ENCODE peak calls at places on chromosomes 2 and 18, in ten cellular contexts. One of them, this sample, is unnamed.

GRCh38 chr18:55401275-55401620 is 186.7 kb downstream of the TCF4 start:
- DNase-seq in psoas muscle: no peak
- DNase-seq in WERI-Rb-1: no peak
- DNase-seq in heart right ventricle: no peak
- DNase-seq in pancreas: no peak
- DNase-seq in Peyer's patch: no peak
- DNase-seq in dorsolateral prefrontal cortex: no peak
- DNase-seq in neural progenitor cell: no peak
- DNase-seq in right lobe of liver: no peak
- DNase-seq in heart left ventricle: no peak
- DNase-seq in this sample: no peak

GRCh38 chr2:21362101-21362500 is 238.3 kb downstream of the TDRD15 start:
- DNase-seq in psoas muscle: no peak
- DNase-seq in WERI-Rb-1: no peak
- DNase-seq in heart right ventricle: no peak
- DNase-seq in pancreas: no peak
- DNase-seq in Peyer's patch: no peak
- DNase-seq in dorsolateral prefrontal cortex: no peak
- DNase-seq in neural progenitor cell: no peak
- DNase-seq in right lobe of liver: no peak
- DNase-seq in heart left ventricle: no peak
- DNase-seq in this sample: no peak

GRCh38 chr2:135820003-135820618 is 16.9 kb downstream of the LCT start:
- DNase-seq in psoas muscle: no peak
- DNase-seq in WERI-Rb-1: no peak
- DNase-seq in heart right ventricle: no peak
- DNase-seq in pancreas: no peak
- DNase-seq in Peyer's patch: no peak
- DNase-seq in dorsolateral prefrontal cortex: no peak
- DNase-seq in neural progenitor cell: no peak
- DNase-seq in right lobe of liver: no peak
- DNase-seq in heart left ventricle: no peak
- DNase-seq in this sample: no peak

GRCh38 chr2:62293490-62294212 is 97.7 kb downstream of the B3GNT2 start:
- DNase-seq in psoas muscle: peak; percentile 68
- DNase-seq in WERI-Rb-1: no peak
- DNase-seq in heart right ventricle: peak; percentile 58
- DNase-seq in pancreas: peak; percentile 89
- DNase-seq in Peyer's patch: peak; percentile 86
- DNase-seq in dorsolateral prefrontal cortex: peak; percentile 46
- DNase-seq in neural progenitor cell: peak; percentile 93
- DNase-seq in right lobe of liver: peak; percentile 77
- DNase-seq in heart left ventricle: peak; percentile 45
- DNase-seq in this sample: peak; percentile 89

GRCh38 chr2:132420776-132421175 is 4.2 kb downstream of the GPR39 start:
- DNase-seq in psoas muscle: no peak
- DNase-seq in WERI-Rb-1: no peak
- DNase-seq in heart right ventricle: no peak
- DNase-seq in pancreas: no peak
- DNase-seq in Peyer's patch: no peak
- DNase-seq in dorsolateral prefrontal cortex: no peak
- DNase-seq in neural progenitor cell: no peak
- DNase-seq in right lobe of liver: no peak
- DNase-seq in heart left ventricle: no peak
- DNase-seq in this sample: no peak

GRCh38 chr2:232487385-232488096 is at the start of gene ECEL1:
- DNase-seq in psoas muscle: peak; percentile 44
- DNase-seq in WERI-Rb-1: peak; percentile 39
- DNase-seq in heart right ventricle: no peak
- DNase-seq in pancreas: peak; percentile 62
- DNase-seq in Peyer's patch: peak; percentile 42
- DNase-seq in dorsolateral prefrontal cortex: no peak
- DNase-seq in neural progenitor cell: peak; percentile 78
- DNase-seq in right lobe of liver: peak; percentile 21
- DNase-seq in heart left ventricle: no peak
- DNase-seq in this sample: peak; percentile 70

GRCh38 chr2:203743441-203743932 is 37.0 kb downstream of the CD28 start:
- DNase-seq in psoas muscle: peak; percentile 74
- DNase-seq in WERI-Rb-1: no peak
- DNase-seq in heart right ventricle: no peak
- DNase-seq in pancreas: no peak
- DNase-seq in Peyer's patch: no peak
- DNase-seq in dorsolateral prefrontal cortex: no peak
- DNase-seq in neural progenitor cell: no peak
- DNase-seq in right lobe of liver: no peak
- DNase-seq in heart left ventricle: no peak
- DNase-seq in this sample: no peak

GRCh38 chr2:218963597-218963996 is 4.1 kb downstream of the CDK5R2 start:
- DNase-seq in psoas muscle: no peak
- DNase-seq in WERI-Rb-1: peak; percentile 72
- DNase-seq in heart right ventricle: no peak
- DNase-seq in pancreas: no peak
- DNase-seq in Peyer's patch: no peak
- DNase-seq in dorsolateral prefrontal cortex: no peak
- DNase-seq in neural progenitor cell: peak; percentile 62
- DNase-seq in right lobe of liver: no peak
- DNase-seq in heart left ventricle: no peak
- DNase-seq in this sample: no peak

GRCh38 chr2:65715328-65715727 is 282.9 kb upstream of the SPRED2 start:
- DNase-seq in psoas muscle: no peak
- DNase-seq in WERI-Rb-1: no peak
- DNase-seq in heart right ventricle: no peak
- DNase-seq in pancreas: no peak
- DNase-seq in Peyer's patch: no peak
- DNase-seq in dorsolateral prefrontal cortex: no peak
- DNase-seq in neural progenitor cell: no peak
- DNase-seq in right lobe of liver: no peak
- DNase-seq in heart left ventricle: no peak
- DNase-seq in this sample: no peak

GRCh38 chr2:169071455-169071854 is 2.1 kb downstream of the DHRS9 start:
- DNase-seq in psoas muscle: no peak
- DNase-seq in WERI-Rb-1: no peak
- DNase-seq in heart right ventricle: no peak
- DNase-seq in pancreas: no peak
- DNase-seq in Peyer's patch: no peak
- DNase-seq in dorsolateral prefrontal cortex: no peak
- DNase-seq in neural progenitor cell: no peak
- DNase-seq in right lobe of liver: no peak
- DNase-seq in heart left ventricle: no peak
- DNase-seq in this sample: no peak

GRCh38 chr2:72220170-72220569 is 72.5 kb upstream of the CYP26B1 start:
- DNase-seq in psoas muscle: no peak
- DNase-seq in WERI-Rb-1: peak; percentile 92
- DNase-seq in heart right ventricle: no peak
- DNase-seq in pancreas: no peak
- DNase-seq in Peyer's patch: no peak
- DNase-seq in dorsolateral prefrontal cortex: no peak
- DNase-seq in neural progenitor cell: peak; percentile 68
- DNase-seq in right lobe of liver: no peak
- DNase-seq in heart left ventricle: no peak
- DNase-seq in this sample: no peak

GRCh38 chr2:200962821-200963128 is 685 bp downstream of the ORC2 start:
- DNase-seq in psoas muscle: no peak
- DNase-seq in WERI-Rb-1: no peak
- DNase-seq in heart right ventricle: no peak
- DNase-seq in pancreas: no peak
- DNase-seq in Peyer's patch: peak; percentile 48
- DNase-seq in dorsolateral prefrontal cortex: no peak
- DNase-seq in neural progenitor cell: no peak
- DNase-seq in right lobe of liver: no peak
- DNase-seq in heart left ventricle: peak; percentile 37
- DNase-seq in this sample: no peak

GRCh38 chr2:14220101-14220500 is 412.4 kb upstream of the LRATD1 start:
- DNase-seq in psoas muscle: no peak
- DNase-seq in WERI-Rb-1: no peak
- DNase-seq in heart right ventricle: no peak
- DNase-seq in pancreas: no peak
- DNase-seq in Peyer's patch: no peak
- DNase-seq in dorsolateral prefrontal cortex: no peak
- DNase-seq in neural progenitor cell: no peak
- DNase-seq in right lobe of liver: no peak
- DNase-seq in heart left ventricle: no peak
- DNase-seq in this sample: no peak
- H3K27ac ChIP-seq in psoas muscle: no peak overlapping the region
- H3K27ac ChIP-seq in WERI-Rb-1: no peak overlapping the region
- H3K27ac ChIP-seq in heart right ventricle: no peak overlapping the region
- H3K27ac ChIP-seq in pancreas: no peak overlapping the region
- H3K27ac ChIP-seq in Peyer's patch: no peak overlapping the region
- H3K27ac ChIP-seq in dorsolateral prefrontal cortex: no peak overlapping the region
- H3K27ac ChIP-seq in neural progenitor cell: no peak overlapping the region
- H3K27ac ChIP-seq in right lobe of liver: no peak overlapping the region
- H3K27ac ChIP-seq in heart left ventricle: no peak overlapping the region
- H3K27ac ChIP-seq in this sample: no peak overlapping the region

DNA sequence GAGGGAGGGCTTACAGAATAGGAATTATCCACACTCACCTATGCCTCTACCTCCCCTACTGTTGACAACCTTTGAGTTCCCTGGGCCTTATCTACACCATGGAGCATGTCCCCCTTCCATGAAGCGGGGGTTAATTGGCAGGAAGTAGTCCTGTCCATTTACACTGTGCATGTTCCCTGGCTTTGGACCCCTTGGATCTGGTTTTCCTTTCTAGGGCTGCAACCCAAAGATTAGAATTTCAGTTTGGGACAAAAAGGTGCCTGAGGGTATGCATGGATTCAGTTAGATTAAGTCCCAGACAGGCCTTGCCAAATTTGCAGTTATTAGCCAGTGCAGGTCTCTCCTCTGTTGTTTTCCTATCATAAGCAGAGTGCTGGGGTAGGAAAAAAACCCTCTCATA is 180.3 kb downstream of the CMPK2 start:
- DNase-seq in psoas muscle: no peak
- DNase-seq in WERI-Rb-1: no peak
- DNase-seq in heart right ventricle: no peak
- DNase-seq in pancreas: no peak
- DNase-seq in Peyer's patch: no peak
- DNase-seq in dorsolateral prefrontal cortex: no peak
- DNase-seq in neural progenitor cell: no peak
- DNase-seq in right lobe of liver: no peak
- DNase-seq in heart left ventricle: no peak
- DNase-seq in this sample: no peak
- TF ChIP-seq CTCF in psoas muscle: no peak
- TF ChIP-seq CTCF in WERI-Rb-1: no peak
- TF ChIP-seq CTCF in heart right ventricle: no peak
- TF ChIP-seq CTCF in pancreas: no peak
- TF ChIP-seq CTCF in Peyer's patch: no peak
- TF ChIP-seq CTCF in dorsolateral prefrontal cortex: no peak
- TF ChIP-seq CTCF in neural progenitor cell: no peak
- TF ChIP-seq CTCF in right lobe of liver: no peak
- TF ChIP-seq CTCF in heart left ventricle: no peak
- TF ChIP-seq CTCF in this sample: no peak

DNA sequence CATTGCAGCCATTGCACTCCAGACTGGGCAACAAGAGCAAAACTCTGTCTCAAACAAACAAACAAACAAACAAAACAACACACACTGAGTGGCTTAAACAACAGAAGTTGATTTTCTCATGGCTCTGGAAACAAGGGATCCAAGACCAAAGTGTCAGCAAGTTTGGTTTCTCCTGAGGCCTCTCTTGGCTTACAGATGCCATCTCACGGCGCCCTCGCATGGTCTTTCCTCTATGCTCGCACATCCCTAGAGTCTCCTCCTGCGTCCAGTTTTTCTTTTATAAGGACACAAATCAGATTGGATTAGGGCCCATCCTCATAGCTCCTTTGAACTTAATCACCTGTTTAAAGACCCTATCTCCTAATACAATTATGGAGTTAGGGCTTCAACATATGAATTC is 133.4 kb upstream of the LRRTM1 start:
- DNase-seq in psoas muscle: no peak
- DNase-seq in WERI-Rb-1: peak; percentile 21
- DNase-seq in heart right ventricle: no peak
- DNase-seq in pancreas: no peak
- DNase-seq in Peyer's patch: no peak
- DNase-seq in dorsolateral prefrontal cortex: no peak
- DNase-seq in neural progenitor cell: no peak
- DNase-seq in right lobe of liver: no peak
- DNase-seq in heart left ventricle: no peak
- DNase-seq in this sample: no peak
- H3K27ac ChIP-seq in psoas muscle: no peak overlapping the region
- H3K27ac ChIP-seq in WERI-Rb-1: no peak overlapping the region
- H3K27ac ChIP-seq in heart right ventricle: no peak overlapping the region
- H3K27ac ChIP-seq in pancreas: no peak overlapping the region
- H3K27ac ChIP-seq in Peyer's patch: no peak overlapping the region
- H3K27ac ChIP-seq in dorsolateral prefrontal cortex: no peak overlapping the region
- H3K27ac ChIP-seq in neural progenitor cell: no peak overlapping the region
- H3K27ac ChIP-seq in right lobe of liver: no peak overlapping the region
- H3K27ac ChIP-seq in heart left ventricle: no peak overlapping the region
- H3K27ac ChIP-seq in this sample: no peak overlapping the region

DNA sequence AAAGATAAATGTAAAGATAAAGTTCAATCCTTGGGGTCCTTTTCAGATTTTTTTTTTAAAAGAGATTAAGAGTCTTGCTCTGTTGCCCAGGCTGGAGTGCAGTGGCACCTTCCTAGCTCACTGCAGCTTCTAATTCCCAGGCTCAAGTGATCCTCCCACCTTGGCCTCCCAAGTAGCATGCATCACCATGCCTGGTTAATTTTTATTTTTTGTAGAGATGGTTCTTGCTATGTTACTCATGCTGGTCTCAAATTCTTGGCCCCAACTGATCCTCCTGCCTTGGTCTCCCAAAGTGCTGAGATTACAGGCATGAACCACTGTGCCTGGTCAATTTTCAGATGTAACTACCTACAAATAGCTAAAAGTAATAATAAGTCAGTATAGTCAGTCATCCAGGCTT is 21.1 kb downstream of the NFE2L2 start:
- DNase-seq in psoas muscle: no peak
- DNase-seq in WERI-Rb-1: no peak
- DNase-seq in heart right ventricle: no peak
- DNase-seq in pancreas: no peak
- DNase-seq in Peyer's patch: no peak
- DNase-seq in dorsolateral prefrontal cortex: no peak
- DNase-seq in neural progenitor cell: no peak
- DNase-seq in right lobe of liver: no peak
- DNase-seq in heart left ventricle: no peak
- DNase-seq in this sample: no peak
- TF ChIP-seq CTCF in psoas muscle: no peak
- TF ChIP-seq CTCF in WERI-Rb-1: no peak
- TF ChIP-seq CTCF in heart right ventricle: no peak
- TF ChIP-seq CTCF in pancreas: no peak
- TF ChIP-seq CTCF in Peyer's patch: no peak
- TF ChIP-seq CTCF in dorsolateral prefrontal cortex: no peak
- TF ChIP-seq CTCF in neural progenitor cell: no peak
- TF ChIP-seq CTCF in right lobe of liver: no peak
- TF ChIP-seq CTCF in heart left ventricle: no peak
- TF ChIP-seq CTCF in this sample: no peak

This sample was measured in left lung.